ENCODE peak calls at places on chromosomes 12 and 14, in five cellular contexts. L is left ventricle myocardium inferior, Q is uterus, Y is mammary epithelial cell, W is RWPE1. G is an unnamed sample.

GRCh38 chr14:93909429-93910128 is 17.6 kb upstream of the FAM181A start:
- DNase-seq in L (no peak), Q (no peak), Y (no peak), W (no peak), G (no peak)

GRCh38 chr12:96177013-96177412 is 17.2 kb upstream of the ELK3 start:
- DNase-seq in L (no peak), Q (no peak), Y (peak), W (peak), G (no peak)

GRCh38 chr12:42468853-42469252 is 120.7 kb downstream of the PRICKLE1 start:
- DNase-seq in L (no peak), Q (no peak), Y (no peak), W (no peak), G (no peak)

GRCh38 chr12:93571854-93572711 is at the start of gene SOCS2:
- DNase-seq in L (peak), Q (peak), Y (peak), W (peak), G (no peak)

GRCh38 chr12:19857197-19857596 is 417.9 kb downstream of the AEBP2 start:
- DNase-seq in L (no peak), Q (no peak), Y (no peak), W (no peak), G (no peak)

GRCh38 chr14:95463173-95463901 is 53.1 kb downstream of the SYNE3 start:
- DNase-seq in L (no peak), Q (no peak), Y (no peak), W (no peak), G (peak)

GRCh38 chr12:91250273-91250672 is 67.7 kb upstream of the DCN start:
- DNase-seq in L (no peak), Q (no peak), Y (no peak), W (no peak), G (no peak)

GRCh38 chr12:104944252-104944651 is 13.8 kb downstream of the SLC41A2 start:
- DNase-seq in L (no peak), Q (no peak), Y (peak), W (no peak), G (no peak)

GRCh38 chr12:5388581-5389535 is 43.0 kb upstream of the NTF3 start:
- DNase-seq in L (no peak), Q (no peak), Y (peak), W (peak), G (no peak)

GRCh38 chr14:32968972-32969544 is 30.4 kb downstream of the NPAS3 start:
- DNase-seq in L (no peak), Q (no peak), Y (no peak), W (no peak), G (no peak)

GRCh38 chr12:29610473-29611174 is 113.1 kb upstream of the OVCH1 start:
- DNase-seq in L (no peak), Q (no peak), Y (no peak), W (no peak), G (no peak)

GRCh38 chr12:18414671-18415070 is 153.4 kb downstream of the PIK3C2G start:
- DNase-seq in L (no peak), Q (no peak), Y (no peak), W (no peak), G (no peak)
- H3K27ac ChIP-seq in L (no peak), Q (no peak), Y (no peak), W (no peak), G (no peak)

DNA sequence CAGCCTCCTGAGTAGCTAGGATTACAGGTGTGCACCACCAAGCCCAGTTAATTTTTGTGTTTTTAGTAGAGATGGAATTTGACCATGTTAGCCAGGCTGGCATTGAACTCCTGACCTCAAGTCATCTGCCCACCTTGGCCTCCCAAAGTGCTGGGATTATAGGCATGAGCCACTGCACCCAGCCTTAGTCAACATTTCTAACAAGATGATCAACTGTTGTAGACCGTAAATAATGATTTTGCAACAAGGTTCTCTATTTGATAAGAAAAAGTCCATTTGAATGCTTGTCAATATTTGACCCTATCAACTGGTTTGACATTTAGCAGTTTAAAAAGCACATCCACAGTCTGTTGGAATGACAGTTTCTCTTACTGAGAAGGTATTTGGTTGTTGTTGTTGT is 25.2 kb upstream of the NRDE2 start:
- DNase-seq in L (no peak), Q (no peak), Y (no peak), W (no peak), G (no peak)
- H3K27ac ChIP-seq in L (no peak), Q (no peak), Y (no peak), W (no peak), G (no peak)

GRCh38 chr12:32917094-32917611 is 20.6 kb upstream of the PKP2 start:
- DNase-seq in L (no peak), Q (no peak), Y (peak), W (peak), G (no peak)
- H3K27ac ChIP-seq in L (no peak), Q (no peak), Y (peak), W (peak), G (no peak)

GRCh38 chr14:54342806-54343205 is 54.0 kb upstream of the CDKN3 start:
- DNase-seq in L (no peak), Q (no peak), Y (no peak), W (no peak), G (no peak)

GRCh38 chr14:54346257-54346656 is 50.5 kb upstream of the CDKN3 start:
- DNase-seq in L (no peak), Q (no peak), Y (no peak), W (no peak), G (no peak)

GRCh38 chr14:54344445-54344844 is 52.4 kb upstream of the CDKN3 start:
- DNase-seq in L (no peak), Q (no peak), Y (no peak), W (no peak), G (no peak)

GRCh38 chr14:54347044-54347443 is 49.8 kb upstream of the CDKN3 start:
- DNase-seq in L (no peak), Q (no peak), Y (no peak), W (no peak), G (no peak)

GRCh38 chr14:54343276-54344121 is 53.3 kb upstream of the CDKN3 start:
- DNase-seq in L (no peak), Q (no peak), Y (no peak), W (no peak), G (no peak)
- H3K27ac ChIP-seq in L (peak), Q (no peak), Y (no peak), W (peak), G (no peak)

G was measured in caudate nucleus.